ENCODE peak calls at places on chromosomes 12 and 14, in six cellular contexts. One of them, this sample, is unnamed.

GRCh38 chr14:100547633-100548294 is 39.5 kb downstream of the BEGAIN start:
- DNase-seq in mesenchymal stem cell: no peak
- DNase-seq in H9: no peak
- DNase-seq in neuronal stem cell: no peak
- DNase-seq in mesendoderm: no peak
- DNase-seq in H1: no peak
- DNase-seq in this sample: peak

GRCh38 chr14:90300649-90301048 is 31.1 kb downstream of the NRDE2 start:
- DNase-seq in mesenchymal stem cell: peak
- DNase-seq in H9: no peak
- DNase-seq in neuronal stem cell: no peak
- DNase-seq in mesendoderm: peak
- DNase-seq in H1: no peak
- DNase-seq in this sample: peak

GRCh38 chr14:38342803-38343202 is 86.9 kb upstream of the CLEC14A start:
- DNase-seq in mesenchymal stem cell: peak
- DNase-seq in H9: no peak
- DNase-seq in neuronal stem cell: no peak
- DNase-seq in mesendoderm: no peak
- DNase-seq in H1: no peak
- DNase-seq in this sample: peak

GRCh38 chr12:44968960-44969359 is 81.9 kb downstream of the DBX2 start:
- DNase-seq in mesenchymal stem cell: no peak
- DNase-seq in H9: no peak
- DNase-seq in neuronal stem cell: no peak
- DNase-seq in mesendoderm: no peak
- DNase-seq in H1: no peak
- DNase-seq in this sample: no peak

GRCh38 chr14:85421166-85421877 is 108.6 kb upstream of the FLRT2 start:
- DNase-seq in mesenchymal stem cell: peak
- DNase-seq in H9: no peak
- DNase-seq in neuronal stem cell: no peak
- DNase-seq in mesendoderm: no peak
- DNase-seq in H1: no peak
- DNase-seq in this sample: peak

GRCh38 chr12:66636771-66637170 is 42.1 kb downstream of the GRIP1 start:
- DNase-seq in mesenchymal stem cell: peak
- DNase-seq in H9: no peak
- DNase-seq in neuronal stem cell: no peak
- DNase-seq in mesendoderm: no peak
- DNase-seq in H1: no peak
- DNase-seq in this sample: no peak

GRCh38 chr12:67446716-67447115 is 177.6 kb downstream of the CAND1 start:
- DNase-seq in mesenchymal stem cell: no peak
- DNase-seq in H9: no peak
- DNase-seq in neuronal stem cell: no peak
- DNase-seq in mesendoderm: no peak
- DNase-seq in H1: no peak
- DNase-seq in this sample: no peak

GRCh38 chr12:108375986-108376663 is 37.0 kb upstream of the CMKLR1 start:
- DNase-seq in mesenchymal stem cell: no peak
- DNase-seq in H9: no peak
- DNase-seq in neuronal stem cell: no peak
- DNase-seq in mesendoderm: peak
- DNase-seq in H1: no peak
- DNase-seq in this sample: no peak

GRCh38 chr12:56220611-56221232 is 1.0 kb downstream of the RNF41 start:
- DNase-seq in mesenchymal stem cell: peak
- DNase-seq in H9: no peak
- DNase-seq in neuronal stem cell: peak
- DNase-seq in mesendoderm: peak
- DNase-seq in H1: no peak
- DNase-seq in this sample: peak

GRCh38 chr12:131202592-131203378 is 249.1 kb downstream of the ADGRD1 start:
- DNase-seq in mesenchymal stem cell: no peak
- DNase-seq in H9: peak
- DNase-seq in neuronal stem cell: no peak
- DNase-seq in mesendoderm: no peak
- DNase-seq in H1: no peak
- DNase-seq in this sample: no peak

GRCh38 chr12:67046062-67046461 is 223.1 kb upstream of the CAND1 start:
- DNase-seq in mesenchymal stem cell: no peak
- DNase-seq in H9: no peak
- DNase-seq in neuronal stem cell: no peak
- DNase-seq in mesendoderm: no peak
- DNase-seq in H1: no peak
- DNase-seq in this sample: no peak

GRCh38 chr12:4849946-4850345 is 59.8 kb upstream of the KCNA1 start:
- DNase-seq in mesenchymal stem cell: no peak
- DNase-seq in H9: peak
- DNase-seq in neuronal stem cell: no peak
- DNase-seq in mesendoderm: no peak
- DNase-seq in H1: no peak
- DNase-seq in this sample: no peak

GRCh38 chr12:129312048-129312447 is 458.8 kb downstream of the GLT1D1 start:
- DNase-seq in mesenchymal stem cell: no peak
- DNase-seq in H9: no peak
- DNase-seq in neuronal stem cell: peak
- DNase-seq in mesendoderm: peak
- DNase-seq in H1: no peak
- DNase-seq in this sample: no peak

GRCh38 chr12:3491938-3492867 is 1.2 kb downstream of the PRMT8 start:
- DNase-seq in mesenchymal stem cell: peak
- DNase-seq in H9: peak
- DNase-seq in neuronal stem cell: peak
- DNase-seq in mesendoderm: peak
- DNase-seq in H1: peak
- DNase-seq in this sample: peak

GRCh38 chr14:34078117-34078743 is 127.4 kb upstream of the EGLN3 start:
- DNase-seq in mesenchymal stem cell: no peak
- DNase-seq in H9: no peak
- DNase-seq in neuronal stem cell: no peak
- DNase-seq in mesendoderm: peak
- DNase-seq in H1: no peak
- DNase-seq in this sample: no peak

GRCh38 chr14:20215196-20215595 is 8.3 kb upstream of the OR11H6 start:
- DNase-seq in mesenchymal stem cell: no peak
- DNase-seq in H9: no peak
- DNase-seq in neuronal stem cell: no peak
- DNase-seq in mesendoderm: no peak
- DNase-seq in H1: no peak
- DNase-seq in this sample: no peak

GRCh38 chr12:118680361-118680963 is 300.9 kb upstream of the SRRM4 start:
- DNase-seq in mesenchymal stem cell: no peak
- DNase-seq in H9: peak
- DNase-seq in neuronal stem cell: peak
- DNase-seq in mesendoderm: peak
- DNase-seq in H1: no peak
- DNase-seq in this sample: no peak

GRCh38 chr14:103624860-103625259 is 4.2 kb upstream of the KLC1 start:
- DNase-seq in mesenchymal stem cell: peak
- DNase-seq in H9: peak
- DNase-seq in neuronal stem cell: no peak
- DNase-seq in mesendoderm: peak
- DNase-seq in H1: no peak
- DNase-seq in this sample: peak

GRCh38 chr12:102806592-102806991 is 110.5 kb downstream of the PAH start:
- DNase-seq in mesenchymal stem cell: no peak
- DNase-seq in H9: no peak
- DNase-seq in neuronal stem cell: no peak
- DNase-seq in mesendoderm: peak
- DNase-seq in H1: no peak
- DNase-seq in this sample: no peak

GRCh38 chr12:109445224-109445623 is 31.9 kb downstream of the KCTD10 start:
- DNase-seq in mesenchymal stem cell: no peak
- DNase-seq in H9: no peak
- DNase-seq in neuronal stem cell: no peak
- DNase-seq in mesendoderm: no peak
- DNase-seq in H1: no peak
- DNase-seq in this sample: peak

GRCh38 chr12:127528576-127528975 is 738.4 kb upstream of the TMEM132C start:
- DNase-seq in mesenchymal stem cell: no peak
- DNase-seq in H9: no peak
- DNase-seq in neuronal stem cell: no peak
- DNase-seq in mesendoderm: peak
- DNase-seq in H1: no peak
- DNase-seq in this sample: no peak

GRCh38 chr12:133105620-133106019 is 24.5 kb downstream of the ZNF891 start:
- DNase-seq in mesenchymal stem cell: peak
- DNase-seq in H9: no peak
- DNase-seq in neuronal stem cell: no peak
- DNase-seq in mesendoderm: peak
- DNase-seq in H1: no peak
- DNase-seq in this sample: no peak

GRCh38 chr14:68767248-68767645 is 25.6 kb downstream of the ZFP36L1 start:
- DNase-seq in mesenchymal stem cell: no peak
- DNase-seq in H9: no peak
- DNase-seq in neuronal stem cell: no peak
- DNase-seq in mesendoderm: no peak
- DNase-seq in H1: no peak
- DNase-seq in this sample: no peak

GRCh38 chr14:104723651-104724406 is at the start of gene ADSS1:
- DNase-seq in mesenchymal stem cell: peak
- DNase-seq in H9: peak
- DNase-seq in neuronal stem cell: peak
- DNase-seq in mesendoderm: peak
- DNase-seq in H1: no peak
- DNase-seq in this sample: no peak

GRCh38 chr14:83548061-83548839 is 1981.7 kb upstream of the FLRT2 start:
- DNase-seq in mesenchymal stem cell: peak
- DNase-seq in H9: no peak
- DNase-seq in neuronal stem cell: peak
- DNase-seq in mesendoderm: peak
- DNase-seq in H1: no peak
- DNase-seq in this sample: peak

GRCh38 chr14:64637735-64638473 is 66.3 kb upstream of the PLEKHG3 start:
- DNase-seq in mesenchymal stem cell: peak
- DNase-seq in H9: no peak
- DNase-seq in neuronal stem cell: no peak
- DNase-seq in mesendoderm: peak
- DNase-seq in H1: no peak
- DNase-seq in this sample: no peak

GRCh38 chr14:68476965-68477455 is 315.9 kb downstream of the ZFP36L1 start:
- DNase-seq in mesenchymal stem cell: no peak
- DNase-seq in H9: no peak
- DNase-seq in neuronal stem cell: no peak
- DNase-seq in mesendoderm: no peak
- DNase-seq in H1: no peak
- DNase-seq in this sample: no peak

GRCh38 chr12:14931359-14931758 is 7.0 kb downstream of the ERP27 start:
- DNase-seq in mesenchymal stem cell: peak
- DNase-seq in H9: no peak
- DNase-seq in neuronal stem cell: no peak
- DNase-seq in mesendoderm: no peak
- DNase-seq in H1: no peak
- DNase-seq in this sample: no peak

GRCh38 chr14:51368721-51369163 is 128.7 kb downstream of the TMX1 start:
- DNase-seq in mesenchymal stem cell: peak
- DNase-seq in H9: no peak
- DNase-seq in neuronal stem cell: no peak
- DNase-seq in mesendoderm: no peak
- DNase-seq in H1: no peak
- DNase-seq in this sample: peak

GRCh38 chr12:127374447-127374846 is 892.5 kb upstream of the TMEM132C start:
- DNase-seq in mesenchymal stem cell: no peak
- DNase-seq in H9: no peak
- DNase-seq in neuronal stem cell: no peak
- DNase-seq in mesendoderm: no peak
- DNase-seq in H1: no peak
- DNase-seq in this sample: no peak

GRCh38 chr14:24171422-24172260 is at the start of gene REC8:
- DNase-seq in mesenchymal stem cell: peak
- DNase-seq in H9: peak
- DNase-seq in neuronal stem cell: peak
- DNase-seq in mesendoderm: peak
- DNase-seq in H1: peak
- DNase-seq in this sample: no peak
- H3K18ac ChIP-seq in mesenchymal stem cell: peak
- H3K18ac ChIP-seq in H9: no peak
- H3K18ac ChIP-seq in neuronal stem cell: peak
- H3K18ac ChIP-seq in mesendoderm: no peak
- H3K18ac ChIP-seq in H1: peak
- H3K18ac ChIP-seq in this sample: no peak

GRCh38 chr14:22978873-22979671 is 3.3 kb downstream of the AJUBA start:
- DNase-seq in mesenchymal stem cell: no peak
- DNase-seq in H9: no peak
- DNase-seq in neuronal stem cell: no peak
- DNase-seq in mesendoderm: no peak
- DNase-seq in H1: no peak
- DNase-seq in this sample: no peak

GRCh38 chr14:22977434-22977683 is 5.0 kb downstream of the AJUBA start:
- DNase-seq in mesenchymal stem cell: no peak
- DNase-seq in H9: no peak
- DNase-seq in neuronal stem cell: no peak
- DNase-seq in mesendoderm: no peak
- DNase-seq in H1: no peak
- DNase-seq in this sample: no peak

GRCh38 chr14:22977684-22978486 is 4.5 kb downstream of the AJUBA start:
- DNase-seq in mesenchymal stem cell: peak
- DNase-seq in H9: peak
- DNase-seq in neuronal stem cell: peak
- DNase-seq in mesendoderm: peak
- DNase-seq in H1: peak
- DNase-seq in this sample: peak

GRCh38 chr14:22979748-22980392 is 2.5 kb downstream of the AJUBA start:
- DNase-seq in mesenchymal stem cell: no peak
- DNase-seq in H9: no peak
- DNase-seq in neuronal stem cell: no peak
- DNase-seq in mesendoderm: no peak
- DNase-seq in H1: no peak
- DNase-seq in this sample: no peak

DNA sequence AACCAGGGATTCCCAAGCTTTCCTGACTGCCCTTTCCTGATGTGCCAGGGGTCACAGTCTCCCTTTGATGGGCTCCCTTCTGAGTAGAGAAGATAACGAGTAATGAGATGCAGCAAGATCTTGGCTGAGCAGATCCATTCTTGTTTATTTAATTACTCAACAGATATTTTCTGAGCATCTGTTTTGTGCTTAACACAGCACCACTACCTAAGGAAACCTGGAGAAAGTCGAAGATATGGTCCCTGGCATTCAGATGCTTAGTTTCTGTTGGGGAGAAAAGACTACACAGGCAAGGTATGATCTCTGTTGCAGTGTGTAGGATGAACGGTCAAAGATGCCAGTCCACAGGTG is 3.9 kb downstream of the AJUBA start:
- DNase-seq in mesenchymal stem cell: no peak
- DNase-seq in H9: no peak
- DNase-seq in neuronal stem cell: no peak
- DNase-seq in mesendoderm: no peak
- DNase-seq in H1: no peak
- DNase-seq in this sample: no peak
- H3K9ac ChIP-seq in mesenchymal stem cell: peak
- H3K9ac ChIP-seq in H9: no peak
- H3K9ac ChIP-seq in neuronal stem cell: no peak
- H3K9ac ChIP-seq in mesendoderm: no peak
- H3K9ac ChIP-seq in H1: no peak
- H3K9ac ChIP-seq in this sample: peak

GRCh38 chr14:58863576-58864345 is 226.0 kb downstream of the DACT1 start:
- DNase-seq in mesenchymal stem cell: peak
- DNase-seq in H9: no peak
- DNase-seq in neuronal stem cell: no peak
- DNase-seq in mesendoderm: peak
- DNase-seq in H1: no peak
- DNase-seq in this sample: peak
- H3K4me2 ChIP-seq in mesenchymal stem cell: no peak
- H3K4me2 ChIP-seq in H9: no peak
- H3K4me2 ChIP-seq in neuronal stem cell: no peak
- H3K4me2 ChIP-seq in mesendoderm: no peak
- H3K4me2 ChIP-seq in H1: no peak
- H3K4me2 ChIP-seq in this sample: no peak

GRCh38 chr12:8697476-8698131 is at the start of gene RIMKLB:
- DNase-seq in mesenchymal stem cell: peak
- DNase-seq in H9: peak
- DNase-seq in neuronal stem cell: peak
- DNase-seq in mesendoderm: peak
- DNase-seq in H1: no peak
- DNase-seq in this sample: peak
- H3K18ac ChIP-seq in mesenchymal stem cell: peak
- H3K18ac ChIP-seq in H9: peak
- H3K18ac ChIP-seq in neuronal stem cell: peak
- H3K18ac ChIP-seq in mesendoderm: peak
- H3K18ac ChIP-seq in H1: peak
- H3K18ac ChIP-seq in this sample: peak